ENCODE peak calls at places on chromosomes 5 and 9, in nine cellular contexts. Z is colonic mucosa; T is stimulated activated CD8-positive, alpha-beta memory T cell treated with anti-CD3 and anti-CD28 coated beads, Interleukin-15, amount 100 ng/mL, for 48 hours; R is naive thymus-derived CD8-positive, alpha-beta T cell; L is breast epithelium; V is ecto neural progenitor cell; S is Right ventricle myocardium superior; W is NCI-H1417; B is Calu3. Y is an unnamed sample.

GRCh38 chr5:60685700-60686099 is 14.3 kb downstream of the DEPDC1B start:
- DNase-seq in Z (no peak), T (no peak), R (no peak), L (no peak), V (no peak), S (no peak), W (no peak), B (no peak), Y (no peak)

GRCh38 chr9:99349870-99350269 is 127.8 kb downstream of the SEC61B start:
- DNase-seq in Z (no peak), T (no peak), R (no peak), L (no peak), V (no peak), S (no peak), W (no peak), B (no peak), Y (no peak)

GRCh38 chr9:34675048-34675714 is 12.7 kb upstream of the CCL27 start:
- DNase-seq in Z (peak), T (peak), R (peak), L (no peak), V (peak), S (peak), W (peak), B (peak), Y (peak)

GRCh38 chr5:167770461-167770860 is 521.0 kb upstream of the WWC1 start:
- DNase-seq in Z (no peak), T (no peak), R (no peak), L (no peak), V (no peak), S (no peak), W (no peak), B (no peak), Y (no peak)

GRCh38 chr5:114296191-114296590 is 65.7 kb upstream of the KCNN2 start:
- DNase-seq in Z (no peak), T (no peak), R (no peak), L (no peak), V (no peak), S (no peak), W (no peak), B (no peak), Y (no peak)

GRCh38 chr5:44294492-44294891 is 94.7 kb downstream of the FGF10 start:
- DNase-seq in Z (no peak), T (no peak), R (no peak), L (no peak), V (no peak), S (peak), W (no peak), B (no peak), Y (no peak)

GRCh38 chr9:74742792-74743389 is 144.8 kb downstream of the TRPM6 start:
- DNase-seq in Z (no peak), T (no peak), R (no peak), L (no peak), V (peak), S (no peak), W (no peak), B (peak), Y (peak)

GRCh38 chr5:89181546-89181945 is 298.6 kb upstream of the MEF2C start:
- DNase-seq in Z (no peak), T (no peak), R (no peak), L (no peak), V (no peak), S (no peak), W (no peak), B (no peak), Y (no peak)

GRCh38 chr9:109010676-109011655 is 2.3 kb downstream of the CTNNAL1 start:
- DNase-seq in Z (no peak), T (peak), R (no peak), L (no peak), V (no peak), S (no peak), W (no peak), B (peak), Y (peak)

GRCh38 chr9:132144708-132145365 is 17.0 kb upstream of the NTNG2 start:
- DNase-seq in Z (no peak), T (no peak), R (no peak), L (no peak), V (no peak), S (no peak), W (no peak), B (no peak), Y (no peak)

GRCh38 chr9:726005-726404 is 115.5 kb upstream of the DMRT1 start:
- DNase-seq in Z (no peak), T (no peak), R (no peak), L (no peak), V (no peak), S (no peak), W (no peak), B (no peak), Y (no peak)

GRCh38 chr9:38414040-38414723 is 10.1 kb downstream of the IGFBPL1 start:
- DNase-seq in Z (no peak), T (no peak), R (no peak), L (no peak), V (no peak), S (no peak), W (no peak), B (no peak), Y (peak)

GRCh38 chr5:119411935-119412623 is 40.2 kb upstream of the HSD17B4 start:
- DNase-seq in Z (peak), T (no peak), R (peak), L (peak), V (peak), S (peak), W (peak), B (peak), Y (peak)

GRCh38 chr5:75890546-75890945 is 173.3 kb upstream of the POC5 start:
- DNase-seq in Z (no peak), T (no peak), R (no peak), L (no peak), V (no peak), S (no peak), W (no peak), B (no peak), Y (no peak)

GRCh38 chr9:2066312-2067273 is 51.4 kb downstream of the SMARCA2 start:
- DNase-seq in Z (no peak), T (no peak), R (no peak), L (no peak), V (no peak), S (no peak), W (no peak), B (no peak), Y (peak)

GRCh38 chr9:81635526-81636279 is 53.6 kb downstream of the TLE1 start:
- DNase-seq in Z (no peak), T (no peak), R (no peak), L (no peak), V (no peak), S (no peak), W (no peak), B (no peak), Y (no peak)

GRCh38 chr9:88954073-88954472 is 37.2 kb upstream of the S1PR3 start:
- DNase-seq in Z (no peak), T (no peak), R (no peak), L (no peak), V (no peak), S (no peak), W (no peak), B (no peak), Y (no peak)

GRCh38 chr9:3080951-3081350 is 237.1 kb upstream of the PUM3 start:
- DNase-seq in Z (no peak), T (no peak), R (no peak), L (no peak), V (no peak), S (no peak), W (no peak), B (no peak), Y (no peak)

GRCh38 chr5:62183727-62184126 is 122.3 kb upstream of the KIF2A start:
- DNase-seq in Z (no peak), T (no peak), R (no peak), L (no peak), V (no peak), S (no peak), W (no peak), B (no peak), Y (no peak)

GRCh38 chr9:38107811-38108304 is 38.8 kb upstream of the SHB start:
- DNase-seq in Z (no peak), T (no peak), R (no peak), L (no peak), V (no peak), S (no peak), W (peak), B (no peak), Y (peak)

GRCh38 chr5:125056641-125057345 is 310.4 kb upstream of the ZNF608 start:
- DNase-seq in Z (no peak), T (no peak), R (no peak), L (peak), V (no peak), S (no peak), W (peak), B (no peak), Y (peak)

GRCh38 chr5:13910227-13910626 is 34.3 kb downstream of the DNAH5 start:
- DNase-seq in Z (no peak), T (no peak), R (no peak), L (no peak), V (no peak), S (no peak), W (no peak), B (no peak), Y (no peak)

GRCh38 chr5:100800552-100800951 is 102.5 kb downstream of the ST8SIA4 start:
- DNase-seq in Z (no peak), T (no peak), R (no peak), L (no peak), V (no peak), S (no peak), W (no peak), B (no peak), Y (no peak)

GRCh38 chr5:51279983-51280382 is 103.3 kb upstream of the ISL1 start:
- DNase-seq in Z (no peak), T (no peak), R (no peak), L (no peak), V (no peak), S (no peak), W (peak), B (no peak), Y (peak)

GRCh38 chr9:130835441-130836298 is 616 bp downstream of the ABL1 start:
- DNase-seq in Z (no peak), T (peak), R (no peak), L (no peak), V (peak), S (peak), W (peak), B (peak), Y (peak)

GRCh38 chr5:107056278-107056677 is 614.5 kb downstream of the EFNA5 start:
- DNase-seq in Z (no peak), T (no peak), R (no peak), L (no peak), V (no peak), S (no peak), W (no peak), B (no peak), Y (no peak)

GRCh38 chr9:90326219-90326618 is 316.4 kb downstream of the DIRAS2 start:
- DNase-seq in Z (no peak), T (no peak), R (no peak), L (no peak), V (no peak), S (no peak), W (no peak), B (no peak), Y (peak)

GRCh38 chr5:28403846-28404245 is 1365.5 kb upstream of the CDH9 start:
- DNase-seq in Z (no peak), T (no peak), R (no peak), L (no peak), V (no peak), S (no peak), W (no peak), B (peak), Y (peak)

GRCh38 chr5:111954516-111955337 is 197.7 kb upstream of the NREP start:
- DNase-seq in Z (no peak), T (no peak), R (no peak), L (no peak), V (no peak), S (no peak), W (no peak), B (no peak), Y (no peak)

GRCh38 chr9:93231121-93231694 is 47.3 kb downstream of the WNK2 start:
- DNase-seq in Z (peak), T (no peak), R (no peak), L (peak), V (no peak), S (peak), W (no peak), B (peak), Y (peak)

GRCh38 chr5:157858527-157859226 is at the start of gene CLINT1:
- DNase-seq in Z (peak), T (peak), R (peak), L (peak), V (peak), S (peak), W (peak), B (peak), Y (peak)

GRCh38 chr9:35446012-35446411 is 43.9 kb upstream of the RUSC2 start:
- DNase-seq in Z (no peak), T (no peak), R (no peak), L (no peak), V (no peak), S (no peak), W (no peak), B (no peak), Y (no peak)

GRCh38 chr9:104745852-104746251 is 1.6 kb upstream of the NIPSNAP3A start:
- DNase-seq in Z (no peak), T (no peak), R (no peak), L (no peak), V (no peak), S (no peak), W (no peak), B (no peak), Y (no peak)

GRCh38 chr9:116706310-116707290 is 19.5 kb downstream of the TRIM32 start:
- DNase-seq in Z (no peak), T (no peak), R (no peak), L (no peak), V (no peak), S (no peak), W (no peak), B (no peak), Y (no peak)

GRCh38 chr5:134568761-134569725 is 43.6 kb downstream of the JADE2 start:
- DNase-seq in Z (peak), T (no peak), R (peak), L (peak), V (peak), S (peak), W (no peak), B (peak), Y (no peak)

GRCh38 chr5:72154076-72154756 is 46.9 kb downstream of the MAP1B start:
- DNase-seq in Z (no peak), T (no peak), R (no peak), L (no peak), V (no peak), S (no peak), W (no peak), B (no peak), Y (peak)

GRCh38 chr9:110767559-110768063 is 99.0 kb downstream of the MUSK start:
- DNase-seq in Z (no peak), T (no peak), R (no peak), L (no peak), V (no peak), S (peak), W (no peak), B (no peak), Y (no peak)

GRCh38 chr5:142845954-142846398 is 75.8 kb downstream of the ARHGAP26 start:
- DNase-seq in Z (no peak), T (no peak), R (no peak), L (no peak), V (no peak), S (no peak), W (no peak), B (no peak), Y (peak)